ENCODE peak calls at places on chromosomes 12 and 14, in nine cellular contexts. One of them, this sample, is unnamed.
A peak's percentile ranks its signal among the peaks of the same experiment; 100 is the strongest.

GRCh38 chr12:51601241-51601640 is 10.2 kb downstream of the SCN8A start:
- DNase-seq in AG04450: no peak
- DNase-seq in heart right ventricle: no peak
- DNase-seq in prostate gland: no peak
- DNase-seq in A549: no peak
- DNase-seq in K562: no peak
- DNase-seq in CD8-positive, alpha-beta T cell: no peak
- DNase-seq in MM.1S: no peak
- DNase-seq in HCT116: no peak
- DNase-seq in this sample: no peak

GRCh38 chr12:6465467-6466183 is 4.9 kb downstream of the VAMP1 start:
- DNase-seq in AG04450: peak; percentile 37
- DNase-seq in heart right ventricle: no peak
- DNase-seq in prostate gland: peak; percentile 63
- DNase-seq in A549: peak; percentile 87
- DNase-seq in K562: peak; percentile 40
- DNase-seq in CD8-positive, alpha-beta T cell: no peak
- DNase-seq in MM.1S: peak; percentile 49
- DNase-seq in HCT116: peak; percentile 54
- DNase-seq in this sample: peak; percentile 77

GRCh38 chr12:69569236-69569635 is 16.0 kb upstream of the CCT2 start:
- DNase-seq in AG04450: no peak
- DNase-seq in heart right ventricle: no peak
- DNase-seq in prostate gland: no peak
- DNase-seq in A549: no peak
- DNase-seq in K562: no peak
- DNase-seq in CD8-positive, alpha-beta T cell: no peak
- DNase-seq in MM.1S: no peak
- DNase-seq in HCT116: no peak
- DNase-seq in this sample: peak; percentile 55

GRCh38 chr12:106147956-106148355 is 9.2 kb upstream of the NUAK1 start:
- DNase-seq in AG04450: no peak
- DNase-seq in heart right ventricle: peak; percentile 86
- DNase-seq in prostate gland: peak; percentile 51
- DNase-seq in A549: no peak
- DNase-seq in K562: no peak
- DNase-seq in CD8-positive, alpha-beta T cell: no peak
- DNase-seq in MM.1S: no peak
- DNase-seq in HCT116: no peak
- DNase-seq in this sample: no peak

GRCh38 chr12:54030889-54031860 is 1.7 kb upstream of the HOXC5 start:
- DNase-seq in AG04450: no peak
- DNase-seq in heart right ventricle: no peak
- DNase-seq in prostate gland: no peak
- DNase-seq in A549: no peak
- DNase-seq in K562: no peak
- DNase-seq in CD8-positive, alpha-beta T cell: no peak
- DNase-seq in MM.1S: no peak
- DNase-seq in HCT116: no peak
- DNase-seq in this sample: peak; percentile 86

GRCh38 chr14:35140718-35141581 is 18.6 kb downstream of the PRORP start:
- DNase-seq in AG04450: no peak
- DNase-seq in heart right ventricle: no peak
- DNase-seq in prostate gland: no peak
- DNase-seq in A549: no peak
- DNase-seq in K562: no peak
- DNase-seq in CD8-positive, alpha-beta T cell: no peak
- DNase-seq in MM.1S: peak; percentile 48
- DNase-seq in HCT116: no peak
- DNase-seq in this sample: peak; percentile 39

GRCh38 chr12:107129315-107129930 is 36.1 kb upstream of the CRY1 start:
- DNase-seq in AG04450: no peak
- DNase-seq in heart right ventricle: no peak
- DNase-seq in prostate gland: no peak
- DNase-seq in A549: no peak
- DNase-seq in K562: no peak
- DNase-seq in CD8-positive, alpha-beta T cell: no peak
- DNase-seq in MM.1S: no peak
- DNase-seq in HCT116: no peak
- DNase-seq in this sample: no peak

GRCh38 chr14:102205560-102205959 is 65.9 kb downstream of the WDR20 start:
- DNase-seq in AG04450: no peak
- DNase-seq in heart right ventricle: no peak
- DNase-seq in prostate gland: no peak
- DNase-seq in A549: no peak
- DNase-seq in K562: no peak
- DNase-seq in CD8-positive, alpha-beta T cell: no peak
- DNase-seq in MM.1S: no peak
- DNase-seq in HCT116: no peak
- DNase-seq in this sample: no peak

GRCh38 chr14:42214981-42215491 is 608.4 kb downstream of the LRFN5 start:
- DNase-seq in AG04450: peak; percentile 20
- DNase-seq in heart right ventricle: no peak
- DNase-seq in prostate gland: no peak
- DNase-seq in A549: no peak
- DNase-seq in K562: no peak
- DNase-seq in CD8-positive, alpha-beta T cell: no peak
- DNase-seq in MM.1S: no peak
- DNase-seq in HCT116: no peak
- DNase-seq in this sample: peak; percentile 65

GRCh38 chr14:80446356-80446755 is 235.1 kb upstream of the DIO2 start:
- DNase-seq in AG04450: no peak
- DNase-seq in heart right ventricle: no peak
- DNase-seq in prostate gland: no peak
- DNase-seq in A549: no peak
- DNase-seq in K562: no peak
- DNase-seq in CD8-positive, alpha-beta T cell: no peak
- DNase-seq in MM.1S: no peak
- DNase-seq in HCT116: no peak
- DNase-seq in this sample: peak; percentile 18

GRCh38 chr12:96064266-96064665 is 28.9 kb upstream of the LTA4H start:
- DNase-seq in AG04450: no peak
- DNase-seq in heart right ventricle: no peak
- DNase-seq in prostate gland: no peak
- DNase-seq in A549: no peak
- DNase-seq in K562: no peak
- DNase-seq in CD8-positive, alpha-beta T cell: no peak
- DNase-seq in MM.1S: no peak
- DNase-seq in HCT116: no peak
- DNase-seq in this sample: no peak

GRCh38 chr12:100986595-100987547 is 192.3 kb downstream of the ANO4 start:
- DNase-seq in AG04450: peak; percentile 16
- DNase-seq in heart right ventricle: no peak
- DNase-seq in prostate gland: no peak
- DNase-seq in A549: no peak
- DNase-seq in K562: no peak
- DNase-seq in CD8-positive, alpha-beta T cell: no peak
- DNase-seq in MM.1S: no peak
- DNase-seq in HCT116: no peak
- DNase-seq in this sample: peak; percentile 94

GRCh38 chr12:106681210-106681609 is 93.3 kb upstream of the RIC8B start:
- DNase-seq in AG04450: no peak
- DNase-seq in heart right ventricle: no peak
- DNase-seq in prostate gland: no peak
- DNase-seq in A549: no peak
- DNase-seq in K562: no peak
- DNase-seq in CD8-positive, alpha-beta T cell: no peak
- DNase-seq in MM.1S: no peak
- DNase-seq in HCT116: no peak
- DNase-seq in this sample: no peak

GRCh38 chr12:71312767-71313375 is 126.7 kb upstream of the LGR5 start:
- DNase-seq in AG04450: no peak
- DNase-seq in heart right ventricle: no peak
- DNase-seq in prostate gland: no peak
- DNase-seq in A549: no peak
- DNase-seq in K562: no peak
- DNase-seq in CD8-positive, alpha-beta T cell: no peak
- DNase-seq in MM.1S: no peak
- DNase-seq in HCT116: peak; percentile 23
- DNase-seq in this sample: no peak

GRCh38 chr12:64696065-64696741 is 63.0 kb downstream of the GNS start:
- DNase-seq in AG04450: no peak
- DNase-seq in heart right ventricle: no peak
- DNase-seq in prostate gland: no peak
- DNase-seq in A549: peak; percentile 42
- DNase-seq in K562: no peak
- DNase-seq in CD8-positive, alpha-beta T cell: no peak
- DNase-seq in MM.1S: no peak
- DNase-seq in HCT116: no peak
- DNase-seq in this sample: peak; percentile 41

GRCh38 chr14:52801014-52801708 is 9.8 kb upstream of the GNPNAT1 start:
- DNase-seq in AG04450: peak; percentile 39
- DNase-seq in heart right ventricle: no peak
- DNase-seq in prostate gland: no peak
- DNase-seq in A549: no peak
- DNase-seq in K562: no peak
- DNase-seq in CD8-positive, alpha-beta T cell: no peak
- DNase-seq in MM.1S: no peak
- DNase-seq in HCT116: no peak
- DNase-seq in this sample: peak; percentile 76

DNA sequence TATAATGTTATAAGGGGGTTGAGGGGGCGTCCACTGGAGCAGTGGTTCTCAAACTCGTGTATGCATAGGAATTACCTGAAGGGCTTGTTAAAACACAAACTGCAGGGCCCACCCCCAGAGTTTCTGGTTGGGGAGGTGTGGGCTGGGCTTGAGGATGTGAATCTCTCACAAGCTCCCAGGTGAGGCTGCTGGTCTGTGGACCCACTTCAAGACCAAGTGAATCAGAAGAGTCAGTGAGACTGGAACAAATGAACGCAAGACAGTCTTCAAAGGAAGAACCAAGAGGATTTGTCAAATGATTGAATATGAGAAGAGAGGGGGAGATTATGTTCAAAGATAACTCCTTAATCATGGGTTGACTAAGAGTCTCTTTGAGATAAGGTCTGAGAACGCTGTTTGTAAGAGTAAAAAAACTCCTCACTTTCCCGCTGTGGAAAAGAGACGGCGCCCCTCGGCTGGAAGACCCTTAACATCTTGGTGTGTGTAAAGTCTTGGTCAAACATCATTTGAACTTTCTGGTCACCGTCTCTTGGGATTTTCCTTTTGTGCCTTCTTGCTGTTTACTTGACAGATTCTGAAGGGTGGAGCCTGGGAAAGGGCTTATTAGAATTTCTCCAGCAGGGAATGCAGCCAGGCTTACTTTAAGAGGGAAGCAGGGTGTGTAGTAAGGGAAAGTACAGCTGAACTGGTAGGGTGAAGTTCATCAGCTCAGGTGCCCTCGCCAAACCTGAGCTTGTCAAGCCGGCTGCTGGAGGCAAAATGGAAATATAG is 5.3 kb upstream of the FOXN3 start:
- DNase-seq in AG04450: no peak
- DNase-seq in heart right ventricle: no peak
- DNase-seq in prostate gland: peak; percentile 71
- DNase-seq in A549: no peak
- DNase-seq in K562: no peak
- DNase-seq in CD8-positive, alpha-beta T cell: no peak
- DNase-seq in MM.1S: no peak
- DNase-seq in HCT116: no peak
- DNase-seq in this sample: no peak
- TF ChIP-seq CTCF in AG04450: no peak
- TF ChIP-seq CTCF in heart right ventricle: no peak
- TF ChIP-seq CTCF in prostate gland: no peak
- TF ChIP-seq CTCF in A549: no peak
- TF ChIP-seq CTCF in K562: no peak
- TF ChIP-seq CTCF in CD8-positive, alpha-beta T cell: no peak
- TF ChIP-seq CTCF in MM.1S: no peak
- TF ChIP-seq CTCF in HCT116: no peak
- TF ChIP-seq CTCF in this sample: no peak

GRCh38 chr12:78966062-78966461 is 101.5 kb downstream of the SYT1 start:
- DNase-seq in AG04450: no peak
- DNase-seq in heart right ventricle: no peak
- DNase-seq in prostate gland: no peak
- DNase-seq in A549: no peak
- DNase-seq in K562: no peak
- DNase-seq in CD8-positive, alpha-beta T cell: no peak
- DNase-seq in MM.1S: no peak
- DNase-seq in HCT116: no peak
- DNase-seq in this sample: no peak
- H3K4me3 ChIP-seq in AG04450: no peak overlapping the region
- H3K4me3 ChIP-seq in heart right ventricle: no peak overlapping the region
- H3K4me3 ChIP-seq in prostate gland: no peak overlapping the region
- H3K4me3 ChIP-seq in A549: no peak overlapping the region
- H3K4me3 ChIP-seq in K562: no peak overlapping the region
- H3K4me3 ChIP-seq in CD8-positive, alpha-beta T cell: no peak overlapping the region
- H3K4me3 ChIP-seq in MM.1S: no peak overlapping the region
- H3K4me3 ChIP-seq in HCT116: no peak overlapping the region
- H3K4me3 ChIP-seq in this sample: no peak overlapping the region

GRCh38 chr14:61321385-61322010 is at the start of gene PRKCH:
- DNase-seq in AG04450: no peak
- DNase-seq in heart right ventricle: peak; percentile 82
- DNase-seq in prostate gland: peak; percentile 93
- DNase-seq in A549: peak; percentile 65
- DNase-seq in K562: peak; percentile 64
- DNase-seq in CD8-positive, alpha-beta T cell: peak; percentile 89
- DNase-seq in MM.1S: peak; percentile 7
- DNase-seq in HCT116: peak; percentile 54
- DNase-seq in this sample: peak; percentile 1
- TF ChIP-seq CTCF in AG04450: peak; percentile 4
- TF ChIP-seq CTCF in heart right ventricle: no peak
- TF ChIP-seq CTCF in prostate gland: peak; percentile 35
- TF ChIP-seq CTCF in A549: peak; percentile 36
- TF ChIP-seq CTCF in K562: peak; percentile 16
- TF ChIP-seq CTCF in CD8-positive, alpha-beta T cell: no peak
- TF ChIP-seq CTCF in MM.1S: no peak
- TF ChIP-seq CTCF in HCT116: peak; percentile 8
- TF ChIP-seq CTCF in this sample: no peak

DNA sequence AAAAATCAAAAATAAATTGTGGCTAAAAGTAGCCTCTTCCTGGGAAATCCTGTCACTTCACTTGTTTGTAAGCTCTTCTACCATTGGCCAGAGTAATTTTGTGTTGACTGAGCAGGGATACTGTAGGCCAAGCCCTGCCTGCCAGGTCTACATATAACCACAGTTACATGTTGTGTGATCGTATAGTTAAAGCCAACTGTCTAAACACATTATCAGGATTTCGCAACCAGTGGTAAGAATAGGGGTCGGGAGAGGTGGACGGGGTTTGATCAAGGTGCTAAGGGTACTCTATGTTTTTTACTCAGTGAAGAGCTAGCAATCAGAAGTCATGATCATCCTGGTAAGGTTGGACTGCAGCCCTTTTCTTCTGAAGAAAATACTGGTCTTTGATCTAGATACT is 13.4 kb downstream of the ANKRD13A start:
- DNase-seq in AG04450: no peak
- DNase-seq in heart right ventricle: no peak
- DNase-seq in prostate gland: no peak
- DNase-seq in A549: no peak
- DNase-seq in K562: peak; percentile 20
- DNase-seq in CD8-positive, alpha-beta T cell: no peak
- DNase-seq in MM.1S: no peak
- DNase-seq in HCT116: no peak
- DNase-seq in this sample: no peak
- H3K4me3 ChIP-seq in AG04450: no peak overlapping the region
- H3K4me3 ChIP-seq in heart right ventricle: no peak overlapping the region
- H3K4me3 ChIP-seq in prostate gland: no peak overlapping the region
- H3K4me3 ChIP-seq in A549: no peak overlapping the region
- H3K4me3 ChIP-seq in K562: no peak overlapping the region
- H3K4me3 ChIP-seq in CD8-positive, alpha-beta T cell: no peak overlapping the region
- H3K4me3 ChIP-seq in MM.1S: no peak overlapping the region
- H3K4me3 ChIP-seq in HCT116: no peak overlapping the region
- H3K4me3 ChIP-seq in this sample: no peak overlapping the region

GRCh38 chr14:96027356-96028335 is 11.5 kb upstream of the C14orf132 start:
- DNase-seq in AG04450: no peak
- DNase-seq in heart right ventricle: no peak
- DNase-seq in prostate gland: no peak
- DNase-seq in A549: no peak
- DNase-seq in K562: no peak
- DNase-seq in CD8-positive, alpha-beta T cell: no peak
- DNase-seq in MM.1S: no peak
- DNase-seq in HCT116: no peak
- DNase-seq in this sample: no peak
- TF ChIP-seq CTCF in AG04450: no peak
- TF ChIP-seq CTCF in heart right ventricle: no peak
- TF ChIP-seq CTCF in prostate gland: no peak
- TF ChIP-seq CTCF in A549: no peak
- TF ChIP-seq CTCF in K562: no peak
- TF ChIP-seq CTCF in CD8-positive, alpha-beta T cell: no peak
- TF ChIP-seq CTCF in MM.1S: no peak
- TF ChIP-seq CTCF in HCT116: no peak
- TF ChIP-seq CTCF in this sample: no peak